ENCODE peak calls at places on chromosomes 4 and X, in four cellular contexts. One of them, this sample, is unnamed.
A peak's percentile ranks its signal among the peaks of the same experiment; 100 is the strongest.

GRCh38 chr4:40577588-40578253 is 51.9 kb downstream of the RBM47 start:
- DNase-seq in mesothelial cell of epicardium: no peak
- DNase-seq in suprapubic skin: no peak
- DNase-seq in ovary: no peak
- DNase-seq in this sample: no peak

GRCh38 chr4:40858946-40859345 is 109.2 kb downstream of the NSUN7 start:
- DNase-seq in mesothelial cell of epicardium: no peak
- DNase-seq in suprapubic skin: no peak
- DNase-seq in ovary: no peak
- DNase-seq in this sample: no peak

GRCh38 chr4:104938624-104939023 is 208.1 kb upstream of the TET2 start:
- DNase-seq in mesothelial cell of epicardium: no peak
- DNase-seq in suprapubic skin: no peak
- DNase-seq in ovary: no peak
- DNase-seq in this sample: no peak

GRCh38 chr4:15805583-15806517 is 27.7 kb downstream of the CD38 start:
- DNase-seq in mesothelial cell of epicardium: no peak
- DNase-seq in suprapubic skin: no peak
- DNase-seq in ovary: no peak
- DNase-seq in this sample: peak; percentile 47

GRCh38 chrX:12894074-12894691 is 12.2 kb upstream of the TLR8 start:
- DNase-seq in mesothelial cell of epicardium: peak; percentile 42
- DNase-seq in suprapubic skin: no peak
- DNase-seq in ovary: peak; percentile 49
- DNase-seq in this sample: peak; percentile 35

GRCh38 chr4:25441519-25442117 is 64.6 kb downstream of the ANAPC4 start:
- DNase-seq in mesothelial cell of epicardium: peak; percentile 66
- DNase-seq in suprapubic skin: peak; percentile 53
- DNase-seq in ovary: peak; percentile 57
- DNase-seq in this sample: peak; percentile 33

GRCh38 chr4:124179521-124180186 is 532.9 kb downstream of the ANKRD50 start:
- DNase-seq in mesothelial cell of epicardium: no peak
- DNase-seq in suprapubic skin: no peak
- DNase-seq in ovary: no peak
- DNase-seq in this sample: no peak

GRCh38 chrX:148599404-148599803 is 99.0 kb downstream of the AFF2 start:
- DNase-seq in mesothelial cell of epicardium: no peak
- DNase-seq in suprapubic skin: no peak
- DNase-seq in ovary: no peak
- DNase-seq in this sample: no peak

GRCh38 chrX:47217121-47217851 is 1.2 kb upstream of the CDK16 start:
- DNase-seq in mesothelial cell of epicardium: no peak
- DNase-seq in suprapubic skin: no peak
- DNase-seq in ovary: peak; percentile 56
- DNase-seq in this sample: no peak

GRCh38 chr4:173281420-173282333 is 52.5 kb downstream of the HMGB2 start:
- DNase-seq in mesothelial cell of epicardium: no peak
- DNase-seq in suprapubic skin: no peak
- DNase-seq in ovary: no peak
- DNase-seq in this sample: no peak

GRCh38 chrX:20988118-20988517 is 386.1 kb upstream of the CNKSR2 start:
- DNase-seq in mesothelial cell of epicardium: no peak
- DNase-seq in suprapubic skin: no peak
- DNase-seq in ovary: no peak
- DNase-seq in this sample: no peak

GRCh38 chr4:22480928-22481327 is 34.9 kb downstream of the ADGRA3 start:
- DNase-seq in mesothelial cell of epicardium: no peak
- DNase-seq in suprapubic skin: no peak
- DNase-seq in ovary: no peak
- DNase-seq in this sample: no peak

GRCh38 chr4:16194199-16194598 is 32.1 kb downstream of the TAPT1 start:
- DNase-seq in mesothelial cell of epicardium: no peak
- DNase-seq in suprapubic skin: no peak
- DNase-seq in ovary: no peak
- DNase-seq in this sample: no peak

GRCh38 chr4:112847781-112848180 is 201.7 kb upstream of the ANK2 start:
- DNase-seq in mesothelial cell of epicardium: no peak
- DNase-seq in suprapubic skin: no peak
- DNase-seq in ovary: no peak
- DNase-seq in this sample: no peak

GRCh38 chr4:6019316-6020263 is 1.4 kb upstream of the C4orf50 start:
- DNase-seq in mesothelial cell of epicardium: peak; percentile 67
- DNase-seq in suprapubic skin: no peak
- DNase-seq in ovary: no peak
- DNase-seq in this sample: peak; percentile 73

GRCh38 chr4:13323916-13324315 is 160.2 kb downstream of the RAB28 start:
- DNase-seq in mesothelial cell of epicardium: no peak
- DNase-seq in suprapubic skin: no peak
- DNase-seq in ovary: no peak
- DNase-seq in this sample: no peak

GRCh38 chr4:161189286-161190134 is 974.3 kb downstream of the FSTL5 start:
- DNase-seq in mesothelial cell of epicardium: no peak
- DNase-seq in suprapubic skin: no peak
- DNase-seq in ovary: no peak
- DNase-seq in this sample: no peak

GRCh38 chr4:153207561-153207960 is 3.3 kb downstream of the TRIM2 start:
- DNase-seq in mesothelial cell of epicardium: no peak
- DNase-seq in suprapubic skin: no peak
- DNase-seq in ovary: peak; percentile 53
- DNase-seq in this sample: no peak

GRCh38 chrX:154457491-154458115 is 478 bp upstream of the PLXNA3 start:
- DNase-seq in mesothelial cell of epicardium: no peak
- DNase-seq in suprapubic skin: no peak
- DNase-seq in ovary: no peak
- DNase-seq in this sample: peak; percentile 91

GRCh38 chrX:154450312-154450711 is 6.4 kb downstream of the FAM50A start:
- DNase-seq in mesothelial cell of epicardium: no peak
- DNase-seq in suprapubic skin: no peak
- DNase-seq in ovary: no peak
- DNase-seq in this sample: no peak

GRCh38 chrX:154449618-154450017 is 5.7 kb downstream of the FAM50A start:
- DNase-seq in mesothelial cell of epicardium: no peak
- DNase-seq in suprapubic skin: no peak
- DNase-seq in ovary: no peak
- DNase-seq in this sample: no peak

GRCh38 chrX:154448484-154448883 is 4.5 kb downstream of the FAM50A start:
- DNase-seq in mesothelial cell of epicardium: no peak
- DNase-seq in suprapubic skin: no peak
- DNase-seq in ovary: no peak
- DNase-seq in this sample: no peak

GRCh38 chrX:154452823-154453222 is 5.3 kb upstream of the PLXNA3 start:
- DNase-seq in mesothelial cell of epicardium: no peak
- DNase-seq in suprapubic skin: no peak
- DNase-seq in ovary: no peak
- DNase-seq in this sample: no peak
- TF ChIP-seq CTCF in mesothelial cell of epicardium: no peak
- TF ChIP-seq CTCF in suprapubic skin: no peak
- TF ChIP-seq CTCF in ovary: no peak
- TF ChIP-seq CTCF in this sample: no peak

GRCh38 chr4:3572363-3572762 is 40.1 kb upstream of the LRPAP1 start:
- DNase-seq in mesothelial cell of epicardium: no peak
- DNase-seq in suprapubic skin: no peak
- DNase-seq in ovary: no peak
- DNase-seq in this sample: no peak
- TF ChIP-seq CTCF in mesothelial cell of epicardium: no peak
- TF ChIP-seq CTCF in suprapubic skin: no peak
- TF ChIP-seq CTCF in ovary: no peak
- TF ChIP-seq CTCF in this sample: no peak

GRCh38 chr4:1747603-1747967 is 26.3 kb downstream of the TACC3 start:
- DNase-seq in mesothelial cell of epicardium: no peak
- DNase-seq in suprapubic skin: no peak
- DNase-seq in ovary: no peak
- DNase-seq in this sample: no peak

GRCh38 chr4:1745165-1745564 is 23.8 kb downstream of the TACC3 start:
- DNase-seq in mesothelial cell of epicardium: no peak
- DNase-seq in suprapubic skin: no peak
- DNase-seq in ovary: no peak
- DNase-seq in this sample: no peak

GRCh38 chr4:1746919-1747602 is 25.7 kb downstream of the TACC3 start:
- DNase-seq in mesothelial cell of epicardium: no peak
- DNase-seq in suprapubic skin: no peak
- DNase-seq in ovary: no peak
- DNase-seq in this sample: peak; percentile 32

GRCh38 chr4:1745697-1746096 is 24.4 kb downstream of the TACC3 start:
- DNase-seq in mesothelial cell of epicardium: no peak
- DNase-seq in suprapubic skin: no peak
- DNase-seq in ovary: no peak
- DNase-seq in this sample: no peak

GRCh38 chr4:1746265-1746691 is 25.0 kb downstream of the TACC3 start:
- DNase-seq in mesothelial cell of epicardium: peak; percentile 93
- DNase-seq in suprapubic skin: no peak
- DNase-seq in ovary: peak; percentile 77
- DNase-seq in this sample: peak; percentile 89
- TF ChIP-seq CTCF in mesothelial cell of epicardium: peak; percentile 93
- TF ChIP-seq CTCF in suprapubic skin: peak; percentile 51
- TF ChIP-seq CTCF in ovary: peak; percentile 67
- TF ChIP-seq CTCF in this sample: peak; percentile 89

DNA sequence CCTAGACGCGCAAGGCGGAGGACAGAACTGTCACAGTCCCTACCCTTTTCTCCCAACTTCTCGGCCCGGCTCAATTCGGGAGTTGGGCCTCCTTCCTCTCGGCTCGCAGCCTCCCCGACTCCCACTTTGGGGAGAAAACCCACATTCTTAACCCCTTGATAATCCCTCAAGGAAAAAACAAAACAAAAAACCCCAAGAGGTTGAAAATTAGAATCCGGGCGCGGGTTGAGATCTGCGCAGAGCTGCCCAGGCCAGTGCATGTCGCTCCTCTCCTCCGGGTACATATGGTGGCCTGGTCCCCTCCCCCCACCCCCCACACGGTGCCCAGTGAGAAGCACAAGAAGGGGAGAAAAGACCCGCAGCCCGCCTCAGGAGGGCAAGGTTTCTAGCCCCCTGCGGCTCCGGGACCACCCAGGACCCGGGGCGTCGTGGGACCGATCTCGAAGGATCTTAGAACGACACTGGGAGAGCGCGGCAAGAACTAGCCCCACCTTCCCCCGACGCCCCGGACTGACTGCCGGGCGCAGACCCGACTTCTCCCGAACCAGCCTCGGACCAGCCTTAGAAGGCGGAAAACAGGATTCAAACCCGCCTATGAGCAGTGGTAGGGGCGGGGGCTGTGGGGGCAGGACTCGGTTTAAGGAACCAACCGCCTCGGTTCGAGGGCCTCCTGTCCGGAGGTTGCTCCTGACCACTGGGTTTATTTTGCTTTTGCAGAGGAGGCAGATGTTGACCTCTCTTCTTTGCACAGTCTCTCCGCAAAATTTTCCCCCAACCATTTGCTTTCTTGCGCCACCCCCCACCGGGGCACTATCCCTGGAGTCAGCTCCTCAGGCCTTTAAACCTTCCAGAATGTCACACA is 2.5 kb upstream of the PDGFRA start:
- DNase-seq in mesothelial cell of epicardium: peak; percentile 40
- DNase-seq in suprapubic skin: peak; percentile 87
- DNase-seq in ovary: peak; percentile 83
- DNase-seq in this sample: peak; percentile 16
- TF ChIP-seq CTCF in mesothelial cell of epicardium: no peak
- TF ChIP-seq CTCF in suprapubic skin: no peak
- TF ChIP-seq CTCF in ovary: no peak
- TF ChIP-seq CTCF in this sample: no peak

DNA sequence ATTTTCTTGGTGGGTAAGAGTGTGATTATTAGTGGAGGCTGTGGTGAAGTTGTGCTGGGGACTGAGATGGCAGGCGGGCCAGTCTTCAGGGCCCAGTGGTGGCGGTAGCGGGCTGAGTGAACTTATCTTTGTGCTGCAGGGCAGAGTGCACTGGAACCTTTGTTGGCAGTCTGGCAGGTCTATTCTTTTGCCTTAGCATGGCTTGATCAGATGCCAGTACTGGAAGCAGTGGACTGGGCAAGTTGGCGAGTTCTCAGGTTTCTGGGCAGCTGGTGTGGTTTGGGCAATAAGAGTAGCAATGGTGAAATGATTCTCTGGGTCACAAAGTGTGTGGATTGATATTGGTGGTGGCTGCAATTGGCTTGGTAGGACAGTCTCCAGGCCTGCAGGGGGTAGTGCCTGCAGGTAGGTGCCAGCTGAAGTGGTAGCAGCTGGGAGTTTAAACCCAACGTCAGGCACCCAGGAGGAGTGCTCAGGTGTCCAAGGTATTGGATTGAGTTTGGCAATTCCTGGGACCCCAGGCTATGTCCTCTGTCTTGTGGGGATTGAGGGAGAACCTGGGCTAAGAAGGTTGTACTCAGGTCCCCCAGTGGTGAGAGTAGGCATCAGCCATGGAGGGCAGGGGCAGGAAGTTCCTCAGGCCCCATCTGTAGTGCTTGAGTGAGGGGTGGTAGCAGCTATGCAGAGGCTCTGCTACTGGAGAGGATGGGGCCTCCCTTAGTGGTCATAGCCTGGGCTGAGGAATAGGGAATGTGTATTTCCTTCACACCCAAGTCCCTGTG is 34.9 kb upstream of the SLC25A14 start:
- DNase-seq in mesothelial cell of epicardium: no peak
- DNase-seq in suprapubic skin: no peak
- DNase-seq in ovary: no peak
- DNase-seq in this sample: no peak
- TF ChIP-seq CTCF in mesothelial cell of epicardium: no peak
- TF ChIP-seq CTCF in suprapubic skin: no peak
- TF ChIP-seq CTCF in ovary: no peak
- TF ChIP-seq CTCF in this sample: no peak

GRCh38 chrX:17610788-17611187 is 126.5 kb upstream of the SCML1 start:
- DNase-seq in mesothelial cell of epicardium: no peak
- DNase-seq in suprapubic skin: no peak
- DNase-seq in ovary: no peak
- DNase-seq in this sample: no peak
- TF ChIP-seq CTCF in mesothelial cell of epicardium: no peak
- TF ChIP-seq CTCF in suprapubic skin: no peak
- TF ChIP-seq CTCF in ovary: no peak
- TF ChIP-seq CTCF in this sample: no peak